ENCODE peak calls at places on chromosomes 6 and 20, in four cellular contexts. X, L, V and K are unnamed samples.

GRCh38 chr6:140912686-140913085 is 1220.0 kb upstream of the GJE1 start:
- DNase-seq in X (no peak), L (no peak), V (no peak), K (no peak)

GRCh38 chr6:89264296-89264695 is 47.1 kb upstream of the GABRR1 start:
- DNase-seq in X (no peak), L (no peak), V (no peak), K (no peak)

GRCh38 chr6:46453221-46453620 is 38.0 kb downstream of the RCAN2 start:
- DNase-seq in X (no peak), L (no peak), V (no peak), K (no peak)

GRCh38 chr6:32609731-32610640 is 20.3 kb upstream of the HLA-DRB1 start:
- DNase-seq in X (no peak), L (no peak), V (no peak), K (peak; percentile 93)

GRCh38 chr6:53244958-53245357 is 96.3 kb upstream of the GCM1 start:
- DNase-seq in X (no peak), L (no peak), V (peak; percentile 21), K (no peak)

GRCh38 chr6:100796049-100796823 is 84.9 kb downstream of the ASCC3 start:
- DNase-seq in X (no peak), L (no peak), V (no peak), K (no peak)

GRCh38 chr6:134730013-134730412 is 219.9 kb downstream of the ALDH8A1 start:
- DNase-seq in X (no peak), L (no peak), V (no peak), K (no peak)

GRCh38 chr6:104462811-104463599 is 396.7 kb downstream of the HACE1 start:
- DNase-seq in X (no peak), L (no peak), V (no peak), K (peak; percentile 50)

GRCh38 chr6:147077251-147077650 is 127.0 kb upstream of the STXBP5 start:
- DNase-seq in X (no peak), L (peak; percentile 84), V (no peak), K (no peak)

GRCh38 chr6:63066053-63066704 is 145.1 kb upstream of the FKBP1C start:
- DNase-seq in X (no peak), L (no peak), V (no peak), K (peak; percentile 17)

GRCh38 chr20:48238326-48238725 is 453.0 kb upstream of the SULF2 start:
- DNase-seq in X (no peak), L (no peak), V (no peak), K (no peak)

GRCh38 chr6:97240222-97240621 is 42.8 kb downstream of the MMS22L start:
- DNase-seq in X (no peak), L (no peak), V (no peak), K (no peak)

GRCh38 chr6:162509821-162510220 is 217.7 kb downstream of the PRKN start:
- DNase-seq in X (no peak), L (no peak), V (no peak), K (no peak)

GRCh38 chr6:2737885-2738284 is 12.8 kb downstream of the MYLK4 start:
- DNase-seq in X (no peak), L (no peak), V (no peak), K (no peak)

GRCh38 chr6:151804585-151805285 is 2.7 kb upstream of the ESR1 start:
- DNase-seq in X (no peak), L (no peak), V (no peak), K (no peak)

GRCh38 chr6:127695108-127695507 is 118.1 kb downstream of the C6orf58 start:
- DNase-seq in X (no peak), L (no peak), V (no peak), K (no peak)

GRCh38 chr6:130858054-130858453 is 30.8 kb downstream of the SMLR1 start:
- DNase-seq in X (no peak), L (no peak), V (no peak), K (no peak)

GRCh38 chr6:20805027-20805426 is 270.8 kb downstream of the CDKAL1 start:
- DNase-seq in X (no peak), L (no peak), V (no peak), K (no peak)

GRCh38 chr6:121584591-121585369 is 149.3 kb downstream of the GJA1 start:
- DNase-seq in X (no peak), L (no peak), V (no peak), K (no peak)

GRCh38 chr20:50689864-50690263 is 1.5 kb downstream of the RIPOR3 start:
- DNase-seq in X (no peak), L (peak; percentile 87), V (no peak), K (peak; percentile 82)

GRCh38 chr6:167906899-167907298 is 80.2 kb downstream of the AFDN start:
- DNase-seq in X (no peak), L (peak; percentile 86), V (peak; percentile 74), K (peak; percentile 4)

GRCh38 chr6:5636210-5637030 is 370.3 kb downstream of the NRN1 start:
- DNase-seq in X (no peak), L (no peak), V (no peak), K (no peak)

GRCh38 chr6:161303628-161304340 is 29.9 kb upstream of the AGPAT4 start:
- DNase-seq in X (no peak), L (no peak), V (no peak), K (no peak)

DNA sequence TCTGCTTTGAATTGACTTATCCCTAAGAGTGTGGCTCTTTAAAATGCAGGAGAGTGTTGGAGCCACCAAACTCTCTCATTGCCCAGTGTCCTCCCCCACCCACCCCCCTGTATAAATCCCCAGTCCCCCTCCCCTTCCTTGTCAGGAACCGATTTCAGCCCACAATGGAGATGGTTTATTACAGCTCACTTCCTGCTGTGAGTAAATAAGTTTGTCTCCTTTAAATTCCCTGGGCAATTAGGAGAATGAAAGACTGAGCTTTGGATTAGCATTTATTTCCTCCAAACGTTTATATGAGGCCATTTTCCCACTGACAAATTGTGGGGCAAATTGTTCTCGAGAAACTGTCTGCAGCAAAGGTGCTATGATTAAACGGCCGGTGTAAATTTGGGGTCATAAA is 128.7 kb downstream of the DHX35 start:
- DNase-seq in X (no peak), L (no peak), V (no peak), K (peak; percentile 55)
- H3K27me3 ChIP-seq in X (no peaks in the 10 kb centered on the region), L (no peaks in the 10 kb centered on the region), V (no peaks in the 10 kb centered on the region), K (no peaks in the 10 kb centered on the region)

GRCh38 chr6:42748241-42748898 is 2.5 kb upstream of the TBCC start:
- DNase-seq in X (no peak), L (no peak), V (no peak), K (no peak)
- H3K4me3 ChIP-seq in X (peak overlapping the region; percentile 83), L (peak overlapping the region; percentile 66), V (no peak overlapping the region), K (peak overlapping the region; percentile 98)

DNA sequence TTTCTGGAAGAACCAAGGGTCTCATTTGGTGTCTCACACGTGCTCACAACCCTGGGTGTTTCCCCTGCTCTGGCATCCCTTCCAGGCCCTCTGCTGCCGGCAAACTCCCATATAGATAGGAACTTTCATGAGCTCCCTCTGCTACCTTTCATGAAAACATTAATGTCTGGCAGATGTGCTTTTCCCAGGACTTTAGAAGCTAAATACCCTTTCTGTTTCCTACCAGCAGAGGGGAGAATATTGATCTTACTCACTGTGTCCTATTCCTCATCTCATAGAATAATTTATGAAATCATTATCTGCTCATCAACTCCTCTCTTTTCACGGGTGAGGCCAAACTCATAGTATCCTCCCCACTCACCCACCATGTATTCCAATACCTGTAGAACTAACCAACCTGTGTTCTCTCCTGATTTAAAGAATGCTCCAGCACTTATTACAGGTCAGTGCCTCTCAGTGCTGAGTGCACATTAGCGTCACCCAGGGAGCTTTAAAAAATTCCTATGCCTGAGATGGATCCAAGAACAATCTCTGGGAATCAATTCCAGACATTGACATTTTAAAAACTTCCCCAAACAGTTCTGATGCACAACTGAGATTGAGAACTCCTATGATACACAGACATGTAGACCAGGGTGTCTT is 298.5 kb upstream of the JAG1 start:
- DNase-seq in X (no peak), L (no peak), V (no peak), K (no peak)
- TF ChIP-seq CTCF in X (no peak), L (no peak), V (no peak), K (no peak)

DNA sequence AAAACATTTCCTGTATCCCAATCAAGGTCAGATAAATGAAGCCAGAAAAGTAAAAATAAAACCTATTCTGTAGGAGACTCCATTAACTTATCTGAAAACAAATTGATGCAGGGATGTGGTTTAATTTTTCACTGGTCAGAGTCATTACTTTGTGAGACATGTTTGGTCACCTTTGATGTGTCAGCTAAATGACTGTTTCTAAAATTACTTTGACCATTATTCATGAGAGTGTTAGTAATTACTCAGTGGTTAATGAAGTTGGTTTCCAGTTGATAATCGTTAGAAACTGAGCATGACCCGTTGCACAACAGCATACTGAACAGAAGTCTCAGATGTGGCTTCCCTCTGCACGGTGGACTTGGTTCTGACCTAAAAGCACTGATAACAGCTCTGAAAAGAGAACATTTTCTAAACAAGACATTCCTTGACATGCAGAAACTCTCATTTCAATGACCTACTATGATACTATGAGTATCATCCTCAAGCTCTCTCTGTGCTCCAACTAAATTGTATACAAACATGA is 410.5 kb upstream of the RNF217 start:
- DNase-seq in X (no peak), L (no peak), V (no peak), K (no peak)
- H3K27me3 ChIP-seq in X (no peaks in the 10 kb centered on the region), L (no peaks in the 10 kb centered on the region), V (no peaks in the 10 kb centered on the region), K (no peaks in the 10 kb centered on the region)

DNA sequence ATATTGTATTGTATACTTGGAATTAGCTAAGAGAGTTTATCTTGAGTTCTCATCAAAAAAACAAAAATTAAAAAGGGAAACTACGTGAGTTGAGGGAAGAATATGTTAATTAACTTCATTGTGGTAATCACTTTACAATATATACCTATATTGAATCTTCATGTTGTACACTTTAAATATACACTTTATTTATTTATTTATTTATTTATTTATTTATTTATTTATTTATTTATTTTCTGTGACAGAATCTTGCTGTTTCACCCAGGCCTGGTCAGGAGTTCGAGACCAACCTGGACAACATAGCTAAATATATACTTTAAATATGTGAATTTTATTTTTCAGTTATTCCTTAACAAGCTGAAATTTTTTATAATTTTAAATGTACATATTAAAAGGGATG is 74.1 kb downstream of the VIP start:
- DNase-seq in X (no peak), L (no peak), V (no peak), K (no peak)
- H3K4me3 ChIP-seq in X (no peak overlapping the region), L (no peak overlapping the region), V (no peak overlapping the region), K (no peak overlapping the region)